ENCODE peak calls at places on chromosomes 13 and 19, in seven cellular contexts. R, Y, L, G, O, V and U are unnamed samples.

GRCh38 chr13:21058361-21058760 is 3.0 kb downstream of the LATS2 start:
- DNase-seq in G (no peak), R (no peak), Y (no peak), O (peak), V (no peak), L (no peak), U (no peak)

GRCh38 chr13:28542804-28543203 is 47.9 kb upstream of the FLT1 start:
- DNase-seq in O (no peak), L (no peak), V (no peak), Y (no peak), R (no peak), G (no peak), U (no peak)

GRCh38 chr13:52454459-52454824 is 836 bp upstream of the CKAP2 start:
- DNase-seq in V (no peak), O (no peak), R (no peak), Y (no peak), L (no peak), G (no peak), U (no peak)

GRCh38 chr19:35773020-35773809 is 2.1 kb upstream of the ARHGAP33 start:
- DNase-seq in V (no peak), R (no peak), G (no peak), L (no peak), Y (no peak), O (peak), U (no peak)

GRCh38 chr13:30394798-30395191 is 27.5 kb upstream of the UBE2L5 start:
- DNase-seq in O (no peak), L (no peak), G (no peak), R (no peak), Y (no peak), V (no peak), U (no peak)

GRCh38 chr13:111202745-111203144 is 87.6 kb downstream of the ARHGEF7 start:
- DNase-seq in O (peak), R (no peak), G (no peak), V (peak), L (no peak), Y (no peak), U (no peak)

GRCh38 chr19:1315470-1316166 is 29.9 kb downstream of the EFNA2 start:
- DNase-seq in R (peak), G (no peak), V (peak), Y (no peak), L (no peak), O (peak), U (no peak)

GRCh38 chr13:73835138-73835721 is 299.0 kb downstream of the KLF12 start:
- DNase-seq in O (peak), L (no peak), Y (no peak), V (no peak), R (no peak), G (no peak), U (no peak)

GRCh38 chr13:23450340-23451046 is 17.0 kb upstream of the SACS start:
- DNase-seq in G (no peak), Y (no peak), L (no peak), V (no peak), O (no peak), R (no peak), U (no peak)

GRCh38 chr13:90899411-90899810 is 448.1 kb upstream of the MIR17HG start:
- DNase-seq in R (no peak), O (no peak), V (no peak), G (no peak), Y (no peak), L (no peak), U (no peak)

GRCh38 chr13:100209857-100210580 is 121.1 kb downstream of the PCCA start:
- DNase-seq in L (no peak), V (no peak), Y (no peak), G (no peak), R (no peak), O (peak), U (peak)

GRCh38 chr19:798415-799075 is 1.3 kb downstream of the PTBP1 start:
- DNase-seq in G (no peak), L (no peak), O (no peak), R (no peak), V (no peak), Y (no peak), U (no peak)

GRCh38 chr19:7326105-7326877 is 22.4 kb upstream of the ARHGEF18 start:
- DNase-seq in O (peak), Y (no peak), G (no peak), L (no peak), V (peak), R (no peak), U (no peak)

GRCh38 chr13:79384022-79384610 is 21.9 kb downstream of the RBM26 start:
- DNase-seq in V (no peak), G (no peak), Y (no peak), O (no peak), L (no peak), R (no peak), U (no peak)

GRCh38 chr19:18590273-18591272 is 2.0 kb downstream of the REX1BD start:
- DNase-seq in V (peak), Y (no peak), G (no peak), R (peak), L (peak), O (peak), U (no peak)

GRCh38 chr13:22235285-22235949 is 564.5 kb downstream of the FGF9 start:
- DNase-seq in L (no peak), Y (peak), R (no peak), O (no peak), G (no peak), V (no peak), U (no peak)

GRCh38 chr13:114035583-114036501 is 62.0 kb upstream of the C13orf46 start:
- DNase-seq in O (peak), R (peak), G (no peak), L (peak), V (peak), Y (no peak), U (no peak)

GRCh38 chr13:29480893-29481525 is 114.5 kb downstream of the SLC7A1 start:
- DNase-seq in L (no peak), R (no peak), G (no peak), V (no peak), O (no peak), Y (no peak), U (no peak)

GRCh38 chr13:33351324-33351723 is 65.8 kb upstream of the STARD13 start:
- DNase-seq in O (peak), L (peak), Y (no peak), G (no peak), V (no peak), R (no peak), U (peak)
- TF ChIP-seq CTCF in O (peak), L (peak), Y (no peak), G (no peak), V (peak), R (no peak), U (no peak)

DNA sequence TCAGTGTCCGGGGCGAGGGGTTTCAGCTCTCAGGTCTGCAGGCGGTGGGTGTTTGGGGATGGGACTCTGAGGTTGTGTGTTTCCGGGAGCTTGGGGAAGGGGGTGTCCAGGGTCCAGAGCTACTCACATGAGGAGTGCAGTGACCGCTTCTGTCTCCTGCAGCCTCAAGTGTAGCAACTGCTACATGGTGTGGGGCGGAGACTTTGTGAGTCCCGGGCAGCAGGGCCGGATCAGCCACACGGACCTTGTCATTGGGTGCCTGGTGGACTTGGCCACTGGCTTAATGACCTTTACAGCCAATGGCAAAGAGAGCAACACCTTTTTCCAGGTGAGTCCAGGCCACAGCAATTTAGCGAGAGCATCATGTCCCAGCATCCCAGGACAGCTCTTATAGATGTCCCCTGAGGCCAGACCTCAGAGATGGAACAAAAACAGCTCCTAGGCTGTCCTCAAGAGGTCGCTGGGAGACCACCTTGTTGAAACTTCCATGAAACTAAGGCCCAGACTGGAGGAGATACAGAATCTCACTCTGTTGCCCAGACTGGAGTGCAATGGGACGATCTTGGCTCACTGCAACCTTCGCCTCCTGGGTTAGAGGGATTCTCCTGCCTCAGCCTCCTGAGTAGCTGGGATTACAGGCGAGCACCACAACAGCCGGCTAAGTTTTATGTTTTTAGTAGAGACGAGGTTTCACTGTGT is 44.9 kb downstream of the RYR1 start:
- DNase-seq in O (no peak), L (no peak), V (no peak), G (no peak), Y (no peak), R (peak), U (no peak)
- TF ChIP-seq CTCF in O (peak), L (no peak), V (no peak), G (no peak), Y (no peak), R (peak), U (no peak)

GRCh38 chr13:39047560-39047959 is 9.3 kb downstream of the NHLRC3 start:
- DNase-seq in O (no peak), V (no peak), G (no peak), Y (no peak), L (no peak), R (peak), U (no peak)
- TF ChIP-seq CTCF in O (no peak), V (no peak), G (no peak), Y (no peak), L (no peak), R (no peak), U (no peak)

GRCh38 chr13:32257649-32258048 is 57.5 kb downstream of the ZAR1L start:
- DNase-seq in L (no peak), R (no peak), O (no peak), V (no peak), Y (no peak), G (no peak), U (no peak)

GRCh38 chr13:32262165-32262564 is 53.0 kb downstream of the ZAR1L start:
- DNase-seq in L (no peak), G (no peak), V (no peak), Y (no peak), R (no peak), O (no peak), U (no peak)

GRCh38 chr13:32261567-32261966 is 53.6 kb downstream of the ZAR1L start:
- DNase-seq in L (peak), Y (peak), G (peak), R (no peak), O (peak), V (peak), U (no peak)

GRCh38 chr13:32256243-32256642 is 58.9 kb downstream of the ZAR1L start:
- DNase-seq in V (no peak), O (no peak), L (no peak), Y (no peak), R (no peak), G (no peak), U (no peak)

DNA sequence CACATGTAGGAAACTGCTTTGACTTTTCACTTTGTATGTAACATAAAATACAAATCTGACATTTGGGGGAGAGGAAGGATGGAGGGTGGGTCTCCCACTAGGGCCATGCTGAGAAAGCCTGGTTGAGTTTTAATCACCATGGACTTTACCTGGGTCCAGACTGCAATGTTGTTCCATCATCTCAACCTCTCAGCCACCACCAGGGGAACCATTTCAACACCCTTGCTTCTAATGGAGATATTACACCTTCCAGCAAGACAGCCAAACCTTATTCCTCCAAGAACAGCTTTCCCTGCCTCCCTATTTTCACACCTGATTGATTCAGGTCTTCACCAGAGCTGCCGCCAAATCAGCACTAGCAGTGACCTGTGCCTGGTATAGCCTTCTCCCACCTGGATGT is 56.0 kb downstream of the ZAR1L start:
- DNase-seq in V (no peak), O (no peak), R (no peak), L (no peak), Y (no peak), G (no peak), U (no peak)
- TF ChIP-seq CTCF in V (no peak), O (no peak), R (no peak), L (peak), Y (no peak), G (peak), U (no peak)

GRCh38 chr19:55145241-55145640 is 3.8 kb downstream of the TNNT1 start:
- DNase-seq in R (no peak), O (no peak), L (no peak), Y (no peak), V (no peak), G (no peak), U (no peak)

GRCh38 chr19:55146648-55147218 is 2.3 kb downstream of the TNNT1 start:
- DNase-seq in G (no peak), L (no peak), V (no peak), R (no peak), O (no peak), Y (no peak), U (no peak)

GRCh38 chr19:55147408-55148251 is 1.4 kb downstream of the TNNT1 start:
- DNase-seq in Y (no peak), G (no peak), V (no peak), R (no peak), O (no peak), L (no peak), U (no peak)

GRCh38 chr19:55149078-55150003 is at the start of gene TNNT1:
- DNase-seq in L (no peak), G (no peak), O (no peak), Y (no peak), R (no peak), V (no peak), U (no peak)

DNA sequence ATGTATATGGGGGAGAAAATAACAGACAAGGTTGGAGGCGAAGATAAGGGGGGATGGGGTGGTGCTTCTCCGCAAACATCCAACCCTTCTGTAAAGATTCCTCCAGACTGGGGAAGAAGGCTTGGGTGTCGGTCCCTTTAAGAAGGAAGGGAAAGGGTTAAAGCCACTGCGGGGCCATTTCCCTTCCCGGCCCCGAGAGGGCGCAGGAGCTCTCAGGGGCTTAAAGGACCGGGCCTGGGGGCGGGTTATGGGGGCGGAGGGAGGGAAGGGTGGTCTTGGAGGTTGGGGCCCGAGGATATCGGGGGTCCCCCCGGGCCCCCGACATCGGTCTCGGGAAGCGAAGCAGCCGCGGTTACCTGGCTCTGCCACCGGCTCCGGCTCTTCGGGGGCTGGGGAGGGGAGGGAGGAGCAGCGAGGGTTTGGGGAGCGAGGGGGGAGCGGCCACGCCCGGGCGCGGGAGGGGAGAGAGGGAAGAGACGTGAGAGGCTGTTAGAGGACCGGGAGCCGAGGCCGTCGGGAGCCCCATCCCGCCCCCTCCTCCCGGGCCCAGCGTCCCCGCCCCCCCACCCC is 2.8 kb downstream of the TNNT1 start:
- DNase-seq in L (no peak), R (no peak), G (no peak), O (no peak), V (no peak), Y (no peak), U (no peak)
- TF ChIP-seq CTCF in L (no peak), R (peak), G (no peak), O (peak), V (no peak), Y (no peak), U (peak)

GRCh38 chr19:4369888-4370260 is 26.5 kb downstream of the MPND start:
- DNase-seq in O (peak), G (no peak), L (no peak), R (peak), Y (no peak), V (peak), U (no peak)
- TF ChIP-seq CTCF in O (peak), G (no peak), L (no peak), R (no peak), Y (no peak), V (no peak), U (peak)